ENCODE peak calls at places on chromosomes 7 and 10, in nine cellular contexts. One of them, this sample, is unnamed. For H3K9me3, the result is how much of the 10 kb centered on the place peaks cover.

GRCh38 chr7:16668049-16668858 is 22.3 kb downstream of the BZW2 start:
- DNase-seq in PC-3: peak
- DNase-seq in OCI-LY7: no peak
- DNase-seq in A549: peak
- DNase-seq in fibroblast of lung: peak
- DNase-seq in pancreas: peak
- DNase-seq in kidney: no peak
- DNase-seq in BE2C: peak
- DNase-seq in CD4-positive, CD25-positive, alpha-beta regulatory T cell: no peak
- DNase-seq in this sample: no peak

GRCh38 chr7:154677454-154677853 is 325.5 kb downstream of the PAXIP1 start:
- DNase-seq in PC-3: no peak
- DNase-seq in OCI-LY7: no peak
- DNase-seq in A549: no peak
- DNase-seq in fibroblast of lung: no peak
- DNase-seq in pancreas: no peak
- DNase-seq in kidney: no peak
- DNase-seq in BE2C: no peak
- DNase-seq in CD4-positive, CD25-positive, alpha-beta regulatory T cell: no peak
- DNase-seq in this sample: no peak

GRCh38 chr10:98254234-98254858 is 13.6 kb downstream of the LOXL4 start:
- DNase-seq in PC-3: no peak
- DNase-seq in OCI-LY7: no peak
- DNase-seq in A549: no peak
- DNase-seq in fibroblast of lung: no peak
- DNase-seq in pancreas: no peak
- DNase-seq in kidney: no peak
- DNase-seq in BE2C: no peak
- DNase-seq in CD4-positive, CD25-positive, alpha-beta regulatory T cell: no peak
- DNase-seq in this sample: no peak

GRCh38 chr10:69481280-69481679 is 30.0 kb downstream of the TSPAN15 start:
- DNase-seq in PC-3: no peak
- DNase-seq in OCI-LY7: peak
- DNase-seq in A549: no peak
- DNase-seq in fibroblast of lung: no peak
- DNase-seq in pancreas: no peak
- DNase-seq in kidney: no peak
- DNase-seq in BE2C: no peak
- DNase-seq in CD4-positive, CD25-positive, alpha-beta regulatory T cell: no peak
- DNase-seq in this sample: no peak

GRCh38 chr7:149220534-149220933 is 18.9 kb upstream of the ZNF212 start:
- DNase-seq in PC-3: peak
- DNase-seq in OCI-LY7: no peak
- DNase-seq in A549: no peak
- DNase-seq in fibroblast of lung: no peak
- DNase-seq in pancreas: no peak
- DNase-seq in kidney: no peak
- DNase-seq in BE2C: peak
- DNase-seq in CD4-positive, CD25-positive, alpha-beta regulatory T cell: no peak
- DNase-seq in this sample: no peak

GRCh38 chr10:2631557-2631956 is 435.8 kb upstream of the PFKP start:
- DNase-seq in PC-3: no peak
- DNase-seq in OCI-LY7: no peak
- DNase-seq in A549: no peak
- DNase-seq in fibroblast of lung: no peak
- DNase-seq in pancreas: no peak
- DNase-seq in kidney: no peak
- DNase-seq in BE2C: no peak
- DNase-seq in CD4-positive, CD25-positive, alpha-beta regulatory T cell: no peak
- DNase-seq in this sample: no peak

GRCh38 chr7:13099197-13099795 is 411.9 kb downstream of the ARL4A start:
- DNase-seq in PC-3: peak
- DNase-seq in OCI-LY7: no peak
- DNase-seq in A549: no peak
- DNase-seq in fibroblast of lung: no peak
- DNase-seq in pancreas: no peak
- DNase-seq in kidney: no peak
- DNase-seq in BE2C: no peak
- DNase-seq in CD4-positive, CD25-positive, alpha-beta regulatory T cell: peak
- DNase-seq in this sample: no peak

GRCh38 chr10:126570631-126571170 is 99.8 kb downstream of the C10orf90 start:
- DNase-seq in PC-3: no peak
- DNase-seq in OCI-LY7: no peak
- DNase-seq in A549: no peak
- DNase-seq in fibroblast of lung: no peak
- DNase-seq in pancreas: no peak
- DNase-seq in kidney: no peak
- DNase-seq in BE2C: no peak
- DNase-seq in CD4-positive, CD25-positive, alpha-beta regulatory T cell: no peak
- DNase-seq in this sample: no peak

GRCh38 chr7:36175872-36176271 is 22.8 kb downstream of the EEPD1 start:
- DNase-seq in PC-3: no peak
- DNase-seq in OCI-LY7: no peak
- DNase-seq in A549: no peak
- DNase-seq in fibroblast of lung: no peak
- DNase-seq in pancreas: no peak
- DNase-seq in kidney: peak
- DNase-seq in BE2C: no peak
- DNase-seq in CD4-positive, CD25-positive, alpha-beta regulatory T cell: no peak
- DNase-seq in this sample: no peak

GRCh38 chr7:93948873-93949272 is 27.3 kb downstream of the GNG11 start:
- DNase-seq in PC-3: no peak
- DNase-seq in OCI-LY7: no peak
- DNase-seq in A549: no peak
- DNase-seq in fibroblast of lung: no peak
- DNase-seq in pancreas: no peak
- DNase-seq in kidney: no peak
- DNase-seq in BE2C: no peak
- DNase-seq in CD4-positive, CD25-positive, alpha-beta regulatory T cell: no peak
- DNase-seq in this sample: no peak

GRCh38 chr7:116528008-116528789 is 3.4 kb downstream of the CAV1 start:
- DNase-seq in PC-3: peak
- DNase-seq in OCI-LY7: no peak
- DNase-seq in A549: peak
- DNase-seq in fibroblast of lung: peak
- DNase-seq in pancreas: no peak
- DNase-seq in kidney: no peak
- DNase-seq in BE2C: no peak
- DNase-seq in CD4-positive, CD25-positive, alpha-beta regulatory T cell: no peak
- DNase-seq in this sample: no peak

GRCh38 chr7:92135100-92135429 is 788 bp upstream of the CYP51A1 start:
- DNase-seq in PC-3: peak
- DNase-seq in OCI-LY7: peak
- DNase-seq in A549: no peak
- DNase-seq in fibroblast of lung: no peak
- DNase-seq in pancreas: no peak
- DNase-seq in kidney: no peak
- DNase-seq in BE2C: no peak
- DNase-seq in CD4-positive, CD25-positive, alpha-beta regulatory T cell: no peak
- DNase-seq in this sample: no peak

GRCh38 chr7:19621740-19622139 is 87.1 kb downstream of the POLR1F start:
- DNase-seq in PC-3: peak
- DNase-seq in OCI-LY7: no peak
- DNase-seq in A549: no peak
- DNase-seq in fibroblast of lung: no peak
- DNase-seq in pancreas: no peak
- DNase-seq in kidney: no peak
- DNase-seq in BE2C: no peak
- DNase-seq in CD4-positive, CD25-positive, alpha-beta regulatory T cell: no peak
- DNase-seq in this sample: no peak

GRCh38 chr7:18610331-18610948 is 114.9 kb downstream of the HDAC9 start:
- DNase-seq in PC-3: peak
- DNase-seq in OCI-LY7: peak
- DNase-seq in A549: no peak
- DNase-seq in fibroblast of lung: peak
- DNase-seq in pancreas: no peak
- DNase-seq in kidney: no peak
- DNase-seq in BE2C: peak
- DNase-seq in CD4-positive, CD25-positive, alpha-beta regulatory T cell: no peak
- DNase-seq in this sample: no peak

GRCh38 chr10:116849271-116850057 is at the start of gene ENO4:
- DNase-seq in PC-3: peak
- DNase-seq in OCI-LY7: no peak
- DNase-seq in A549: peak
- DNase-seq in fibroblast of lung: peak
- DNase-seq in pancreas: peak
- DNase-seq in kidney: peak
- DNase-seq in BE2C: peak
- DNase-seq in CD4-positive, CD25-positive, alpha-beta regulatory T cell: peak
- DNase-seq in this sample: no peak

GRCh38 chr7:101630591-101630990 is 1.5 kb upstream of the MYL10 start:
- DNase-seq in PC-3: peak
- DNase-seq in OCI-LY7: no peak
- DNase-seq in A549: no peak
- DNase-seq in fibroblast of lung: no peak
- DNase-seq in pancreas: no peak
- DNase-seq in kidney: no peak
- DNase-seq in BE2C: no peak
- DNase-seq in CD4-positive, CD25-positive, alpha-beta regulatory T cell: no peak
- DNase-seq in this sample: no peak

GRCh38 chr7:141268614-141269013 is 194.8 kb downstream of the TMEM178B start:
- DNase-seq in PC-3: no peak
- DNase-seq in OCI-LY7: no peak
- DNase-seq in A549: no peak
- DNase-seq in fibroblast of lung: no peak
- DNase-seq in pancreas: no peak
- DNase-seq in kidney: no peak
- DNase-seq in BE2C: no peak
- DNase-seq in CD4-positive, CD25-positive, alpha-beta regulatory T cell: no peak
- DNase-seq in this sample: no peak

GRCh38 chr7:105016083-105017075 is 2.4 kb downstream of the KMT2E start:
- DNase-seq in PC-3: peak
- DNase-seq in OCI-LY7: no peak
- DNase-seq in A549: no peak
- DNase-seq in fibroblast of lung: no peak
- DNase-seq in pancreas: no peak
- DNase-seq in kidney: no peak
- DNase-seq in BE2C: no peak
- DNase-seq in CD4-positive, CD25-positive, alpha-beta regulatory T cell: no peak
- DNase-seq in this sample: no peak

GRCh38 chr10:12191715-12192114 is 4.0 kb downstream of the NUDT5 start:
- DNase-seq in PC-3: no peak
- DNase-seq in OCI-LY7: no peak
- DNase-seq in A549: no peak
- DNase-seq in fibroblast of lung: peak
- DNase-seq in pancreas: no peak
- DNase-seq in kidney: no peak
- DNase-seq in BE2C: no peak
- DNase-seq in CD4-positive, CD25-positive, alpha-beta regulatory T cell: no peak
- DNase-seq in this sample: no peak
- H3K9me3 ChIP-seq in PC-3: under half
- H3K9me3 ChIP-seq in OCI-LY7: under half
- H3K9me3 ChIP-seq in A549: under half
- H3K9me3 ChIP-seq in fibroblast of lung: under half
- H3K9me3 ChIP-seq in pancreas: under half
- H3K9me3 ChIP-seq in kidney: under half
- H3K9me3 ChIP-seq in BE2C: under half
- H3K9me3 ChIP-seq in CD4-positive, CD25-positive, alpha-beta regulatory T cell: under half
- H3K9me3 ChIP-seq in this sample: under half

GRCh38 chr10:121007264-121007663 is 156.1 kb downstream of the WDR11 start:
- DNase-seq in PC-3: no peak
- DNase-seq in OCI-LY7: no peak
- DNase-seq in A549: no peak
- DNase-seq in fibroblast of lung: no peak
- DNase-seq in pancreas: no peak
- DNase-seq in kidney: no peak
- DNase-seq in BE2C: no peak
- DNase-seq in CD4-positive, CD25-positive, alpha-beta regulatory T cell: no peak
- DNase-seq in this sample: no peak
- H3K9me3 ChIP-seq in PC-3: under half
- H3K9me3 ChIP-seq in OCI-LY7: under half
- H3K9me3 ChIP-seq in A549: under half
- H3K9me3 ChIP-seq in fibroblast of lung: under half
- H3K9me3 ChIP-seq in pancreas: under half
- H3K9me3 ChIP-seq in kidney: under half
- H3K9me3 ChIP-seq in BE2C: under half
- H3K9me3 ChIP-seq in CD4-positive, CD25-positive, alpha-beta regulatory T cell: under half
- H3K9me3 ChIP-seq in this sample: under half

GRCh38 chr7:153392726-153393125 is 633.2 kb downstream of the ACTR3B start:
- DNase-seq in PC-3: no peak
- DNase-seq in OCI-LY7: no peak
- DNase-seq in A549: no peak
- DNase-seq in fibroblast of lung: no peak
- DNase-seq in pancreas: no peak
- DNase-seq in kidney: no peak
- DNase-seq in BE2C: no peak
- DNase-seq in CD4-positive, CD25-positive, alpha-beta regulatory T cell: no peak
- DNase-seq in this sample: no peak

GRCh38 chr7:153393666-153394065 is 634.1 kb downstream of the ACTR3B start:
- DNase-seq in PC-3: no peak
- DNase-seq in OCI-LY7: peak
- DNase-seq in A549: no peak
- DNase-seq in fibroblast of lung: no peak
- DNase-seq in pancreas: no peak
- DNase-seq in kidney: no peak
- DNase-seq in BE2C: no peak
- DNase-seq in CD4-positive, CD25-positive, alpha-beta regulatory T cell: no peak
- DNase-seq in this sample: no peak

GRCh38 chr7:153388611-153389010 is 629.1 kb downstream of the ACTR3B start:
- DNase-seq in PC-3: no peak
- DNase-seq in OCI-LY7: no peak
- DNase-seq in A549: no peak
- DNase-seq in fibroblast of lung: no peak
- DNase-seq in pancreas: no peak
- DNase-seq in kidney: no peak
- DNase-seq in BE2C: no peak
- DNase-seq in CD4-positive, CD25-positive, alpha-beta regulatory T cell: no peak
- DNase-seq in this sample: no peak

GRCh38 chr7:153389261-153389660 is 629.7 kb downstream of the ACTR3B start:
- DNase-seq in PC-3: no peak
- DNase-seq in OCI-LY7: no peak
- DNase-seq in A549: no peak
- DNase-seq in fibroblast of lung: no peak
- DNase-seq in pancreas: no peak
- DNase-seq in kidney: no peak
- DNase-seq in BE2C: no peak
- DNase-seq in CD4-positive, CD25-positive, alpha-beta regulatory T cell: no peak
- DNase-seq in this sample: no peak

GRCh38 chr7:153390955-153391354 is 631.4 kb downstream of the ACTR3B start:
- DNase-seq in PC-3: no peak
- DNase-seq in OCI-LY7: no peak
- DNase-seq in A549: no peak
- DNase-seq in fibroblast of lung: no peak
- DNase-seq in pancreas: no peak
- DNase-seq in kidney: no peak
- DNase-seq in BE2C: no peak
- DNase-seq in CD4-positive, CD25-positive, alpha-beta regulatory T cell: no peak
- DNase-seq in this sample: no peak
- H3K9me3 ChIP-seq in PC-3: under half
- H3K9me3 ChIP-seq in OCI-LY7: under half
- H3K9me3 ChIP-seq in A549: under half
- H3K9me3 ChIP-seq in fibroblast of lung: under half
- H3K9me3 ChIP-seq in pancreas: under half
- H3K9me3 ChIP-seq in kidney: under half
- H3K9me3 ChIP-seq in BE2C: under half
- H3K9me3 ChIP-seq in CD4-positive, CD25-positive, alpha-beta regulatory T cell: under half
- H3K9me3 ChIP-seq in this sample: under half

DNA sequence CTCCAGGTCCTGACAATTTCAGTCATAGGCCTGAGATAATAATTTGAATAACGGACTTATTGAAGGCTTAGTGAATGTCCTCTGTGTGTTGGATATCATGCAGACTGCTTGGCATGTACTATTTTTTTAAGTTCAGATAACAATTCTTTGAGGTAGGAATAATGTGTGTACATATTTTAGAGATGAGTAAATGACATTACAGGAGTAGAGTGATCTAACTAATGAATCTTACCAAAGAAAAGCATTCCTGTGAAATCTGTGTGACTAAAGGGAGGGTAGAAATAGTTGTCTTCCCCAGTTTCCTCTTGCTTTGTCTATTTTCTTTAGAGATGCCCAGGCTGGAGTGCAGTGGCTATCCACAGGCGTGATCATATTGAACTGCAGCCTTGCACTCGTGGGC is 391.8 kb upstream of the ETV1 start:
- DNase-seq in PC-3: peak
- DNase-seq in OCI-LY7: no peak
- DNase-seq in A549: no peak
- DNase-seq in fibroblast of lung: no peak
- DNase-seq in pancreas: no peak
- DNase-seq in kidney: no peak
- DNase-seq in BE2C: no peak
- DNase-seq in CD4-positive, CD25-positive, alpha-beta regulatory T cell: no peak
- DNase-seq in this sample: no peak
- H3K9me3 ChIP-seq in PC-3: under half
- H3K9me3 ChIP-seq in OCI-LY7: under half
- H3K9me3 ChIP-seq in A549: under half
- H3K9me3 ChIP-seq in fibroblast of lung: under half
- H3K9me3 ChIP-seq in pancreas: under half
- H3K9me3 ChIP-seq in kidney: under half
- H3K9me3 ChIP-seq in BE2C: under half
- H3K9me3 ChIP-seq in CD4-positive, CD25-positive, alpha-beta regulatory T cell: under half
- H3K9me3 ChIP-seq in this sample: under half